ENCODE peak calls at places on chromosome 15, in eight cellular contexts. E, V, R, O, F, U, N and B are unnamed samples.

GRCh38 chr15:65379986-65380385 is 2.2 kb upstream of the IGDCC3 start:
- DNase-seq in E (no peak), V (no peak), R (no peak), O (no peak), F (no peak), U (no peak), N (no peak), B (no peak)

GRCh38 chr15:88693191-88693590 is 54.4 kb downstream of the ISG20 start:
- DNase-seq in E (no peak), V (no peak), R (no peak), O (no peak), F (no peak), U (no peak), N (no peak), B (no peak)

GRCh38 chr15:68578960-68579935 is at the start of gene CORO2B:
- DNase-seq in E (peak), V (no peak), R (no peak), O (peak), F (peak), U (no peak), N (no peak), B (no peak)

GRCh38 chr15:100125627-100126231 is 216.0 kb downstream of the ADAMTS17 start:
- DNase-seq in E (no peak), V (no peak), R (no peak), O (no peak), F (no peak), U (no peak), N (peak), B (no peak)

GRCh38 chr15:58517252-58517681 is 85.5 kb downstream of the LIPC start:
- DNase-seq in E (no peak), V (no peak), R (no peak), O (no peak), F (no peak), U (no peak), N (no peak), B (no peak)

GRCh38 chr15:27183182-27183581 is 212.2 kb downstream of the GABRG3 start:
- DNase-seq in E (no peak), V (no peak), R (no peak), O (no peak), F (no peak), U (no peak), N (no peak), B (no peak)

GRCh38 chr15:90730290-90730689 is 13.1 kb downstream of the BLM start:
- DNase-seq in E (no peak), V (no peak), R (no peak), O (no peak), F (no peak), U (no peak), N (no peak), B (no peak)

GRCh38 chr15:99434506-99435137 is 131.2 kb upstream of the MEF2A start:
- DNase-seq in E (no peak), V (no peak), R (no peak), O (no peak), F (no peak), U (no peak), N (no peak), B (no peak)

GRCh38 chr15:48730506-48730905 is 80.4 kb downstream of the CEP152 start:
- DNase-seq in E (no peak), V (no peak), R (no peak), O (no peak), F (no peak), U (no peak), N (no peak), B (no peak)

GRCh38 chr15:39411102-39411989 is 169.5 kb upstream of the THBS1 start:
- DNase-seq in E (no peak), V (no peak), R (no peak), O (no peak), F (no peak), U (no peak), N (no peak), B (peak)

GRCh38 chr15:85463976-85464375 is 83.6 kb downstream of the AKAP13 start:
- DNase-seq in E (no peak), V (no peak), R (no peak), O (no peak), F (no peak), U (no peak), N (no peak), B (no peak)

GRCh38 chr15:33871911-33872760 is 96.2 kb upstream of the CHRM5 start:
- DNase-seq in E (no peak), V (no peak), R (no peak), O (no peak), F (no peak), U (no peak), N (no peak), B (no peak)